ENCODE peak calls at places on chromosomes 13 and 19, in ten cellular contexts. I, E, F, N, J, Z, K, D, U and Q are unnamed samples.

GRCh38 chr13:106851251-106851650 is 283.3 kb upstream of the ARGLU1 start:
- DNase-seq in I (no peak), E (no peak), F (no peak), N (peak; percentile 18), J (no peak), Z (no peak), K (no peak), D (no peak), U (no peak), Q (no peak)

GRCh38 chr13:84570831-84571230 is 688.6 kb upstream of the SLITRK1 start:
- DNase-seq in I (no peak), E (no peak), F (no peak), N (peak; percentile 63), J (no peak), Z (no peak), K (no peak), D (no peak), U (no peak), Q (no peak)

GRCh38 chr13:99226493-99226892 is 25.8 kb downstream of the UBAC2 start:
- DNase-seq in I (no peak), E (no peak), F (no peak), N (no peak), J (no peak), Z (no peak), K (no peak), D (no peak), U (no peak), Q (no peak)

GRCh38 chr13:109610517-109610916 is 175.9 kb downstream of the IRS2 start:
- DNase-seq in I (no peak), E (peak; percentile 12), F (peak; percentile 69), N (no peak), J (peak; percentile 35), Z (peak; percentile 25), K (no peak), D (peak; percentile 48), U (peak; percentile 23), Q (no peak)

GRCh38 chr13:95745289-95745688 is 68.3 kb downstream of the DNAJC3 start:
- DNase-seq in I (no peak), E (no peak), F (no peak), N (no peak), J (no peak), Z (no peak), K (no peak), D (no peak), U (no peak), Q (no peak)

GRCh38 chr13:41603917-41604316 is 146.6 kb downstream of the RGCC start:
- DNase-seq in I (no peak), E (no peak), F (no peak), N (peak; percentile 78), J (no peak), Z (peak; percentile 86), K (no peak), D (no peak), U (no peak), Q (no peak)

GRCh38 chr13:111005364-111005763 is 90.5 kb upstream of the ANKRD10 start:
- DNase-seq in I (no peak), E (no peak), F (no peak), N (peak; percentile 67), J (no peak), Z (no peak), K (no peak), D (no peak), U (no peak), Q (no peak)

GRCh38 chr13:98988277-98988676 is 10.4 kb upstream of the DOCK9 start:
- DNase-seq in I (no peak), E (no peak), F (no peak), N (no peak), J (no peak), Z (no peak), K (no peak), D (no peak), U (no peak), Q (no peak)

DNA sequence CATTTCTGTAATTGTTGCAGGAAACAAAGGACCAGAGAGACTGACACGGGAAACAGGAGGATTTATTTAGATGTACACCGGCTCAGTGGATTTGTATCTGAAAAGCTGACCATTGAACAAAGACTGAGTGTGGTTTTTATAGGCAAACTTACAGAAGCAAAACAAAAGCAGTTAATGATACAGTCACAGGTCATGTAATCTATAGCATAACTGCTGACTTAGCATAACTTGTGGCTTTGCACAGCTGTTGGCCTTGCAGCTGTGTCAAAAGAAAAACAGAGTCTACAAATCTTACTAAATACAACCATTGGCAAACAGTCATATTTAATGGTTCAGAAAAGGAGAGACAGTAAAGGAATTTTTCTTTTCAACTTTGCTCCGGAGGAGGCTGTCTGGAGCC is 2.3 kb upstream of the ILF3 start:
- DNase-seq in I (no peak), E (no peak), F (no peak), N (no peak), J (no peak), Z (no peak), K (no peak), D (no peak), U (no peak), Q (no peak)
- H3K4me3 ChIP-seq in I (no peak overlapping the region), E (no peak overlapping the region), F (no peak overlapping the region), N (no peak overlapping the region), J (no peak overlapping the region), Z (no peak overlapping the region), K (no peak overlapping the region), D (no peak overlapping the region), U (no peak overlapping the region), Q (no peak overlapping the region)

GRCh38 chr19:10290876-10291553 is 1.3 kb downstream of the ICAM5 start:
- DNase-seq in I (no peak), E (no peak), F (no peak), N (peak; percentile 54), J (peak; percentile 47), Z (peak; percentile 32), K (no peak), D (peak; percentile 48), U (peak; percentile 51), Q (peak; percentile 36)

GRCh38 chr19:10293637-10294367 is 4.0 kb downstream of the ICAM5 start:
- DNase-seq in I (no peak), E (no peak), F (no peak), N (no peak), J (no peak), Z (no peak), K (no peak), D (no peak), U (no peak), Q (no peak)

GRCh38 chr19:10292789-10293636 is 3.3 kb downstream of the ICAM5 start:
- DNase-seq in I (no peak), E (no peak), F (no peak), N (no peak), J (no peak), Z (no peak), K (no peak), D (no peak), U (no peak), Q (no peak)

GRCh38 chr19:10291554-10292205 is 1.9 kb downstream of the ICAM5 start:
- DNase-seq in I (no peak), E (no peak), F (peak; percentile 59), N (peak; percentile 10), J (no peak), Z (no peak), K (no peak), D (no peak), U (no peak), Q (no peak)

DNA sequence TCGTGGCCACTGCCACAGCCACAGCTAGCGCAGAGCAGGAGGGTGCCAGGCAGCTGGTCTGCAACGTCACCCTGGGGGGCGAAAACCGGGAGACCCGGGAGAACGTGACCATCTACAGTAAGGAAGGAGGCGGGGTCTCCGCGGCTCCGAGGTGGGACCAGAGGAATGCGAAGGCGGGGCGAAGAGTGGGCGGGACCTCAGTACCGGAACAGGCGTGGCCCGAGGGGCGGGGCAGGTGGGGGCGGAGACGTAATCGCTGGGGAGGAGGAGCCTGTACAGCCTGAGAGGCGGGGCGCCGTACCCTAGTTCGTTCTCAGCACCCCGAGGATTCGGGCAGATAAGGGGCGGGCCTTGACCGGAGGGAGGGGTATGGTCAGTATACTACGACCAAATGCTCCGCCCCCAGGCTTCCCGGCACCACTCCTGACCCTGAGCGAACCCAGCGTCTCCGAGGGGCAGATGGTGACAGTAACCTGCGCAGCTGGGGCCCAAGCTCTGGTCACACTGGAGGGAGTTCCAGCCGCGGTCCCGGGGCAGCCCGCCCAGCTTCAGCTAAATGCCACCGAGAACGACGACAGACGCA is 2.5 kb downstream of the ICAM5 start:
- DNase-seq in I (peak; percentile 58), E (peak; percentile 71), F (peak; percentile 80), N (peak; percentile 78), J (peak; percentile 64), Z (peak; percentile 56), K (peak; percentile 47), D (peak; percentile 82), U (peak; percentile 59), Q (peak; percentile 54)
- TF ChIP-seq POLR2A in I (no peak), E (no peak), F (no peak), N (no peak), J (no peak), Z (no peak), K (no peak), D (no peak), U (no peak), Q (no peak)

DNA sequence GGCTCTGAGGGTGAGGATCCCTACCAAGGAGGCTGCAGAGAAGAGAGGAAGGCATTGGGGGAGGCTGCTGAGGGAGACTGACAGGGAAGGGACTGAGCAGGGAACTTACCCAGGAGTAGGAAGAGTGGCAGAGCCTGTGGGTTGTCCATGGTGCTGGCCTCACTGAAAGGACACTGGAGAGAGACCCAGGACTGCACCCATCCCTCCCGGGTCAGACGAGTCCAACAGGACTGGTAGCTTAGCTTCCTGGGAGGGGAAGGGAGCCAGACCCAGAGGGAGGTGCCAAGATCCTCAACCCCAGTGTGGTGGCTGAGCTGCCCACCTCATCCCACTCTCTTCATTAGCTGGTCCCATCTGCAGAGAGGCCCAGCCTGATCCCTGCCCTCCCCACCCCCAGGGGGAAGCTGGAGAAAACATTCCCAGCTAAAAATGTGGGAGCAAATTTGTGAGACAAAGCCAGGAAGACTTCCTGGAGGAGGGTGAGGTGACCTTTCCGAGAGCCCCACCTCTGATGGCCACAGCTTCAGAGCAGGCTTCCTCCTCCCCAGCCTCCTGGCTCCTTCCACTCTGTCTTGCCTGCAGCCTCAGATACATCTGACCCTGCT is at the start of gene VSIG10L:
- DNase-seq in I (peak; percentile 29), E (no peak), F (no peak), N (no peak), J (no peak), Z (no peak), K (no peak), D (no peak), U (no peak), Q (no peak)
- H3K4me3 ChIP-seq in I (no peak within 1 kb of the TSS), E (no peak within 1 kb of the TSS), F (no peak within 1 kb of the TSS), N (no peak within 1 kb of the TSS), J (no peak within 1 kb of the TSS), Z (no peak within 1 kb of the TSS), K (no peak within 1 kb of the TSS), D (no peak within 1 kb of the TSS), U (no peak within 1 kb of the TSS), Q (no peak within 1 kb of the TSS)

DNA sequence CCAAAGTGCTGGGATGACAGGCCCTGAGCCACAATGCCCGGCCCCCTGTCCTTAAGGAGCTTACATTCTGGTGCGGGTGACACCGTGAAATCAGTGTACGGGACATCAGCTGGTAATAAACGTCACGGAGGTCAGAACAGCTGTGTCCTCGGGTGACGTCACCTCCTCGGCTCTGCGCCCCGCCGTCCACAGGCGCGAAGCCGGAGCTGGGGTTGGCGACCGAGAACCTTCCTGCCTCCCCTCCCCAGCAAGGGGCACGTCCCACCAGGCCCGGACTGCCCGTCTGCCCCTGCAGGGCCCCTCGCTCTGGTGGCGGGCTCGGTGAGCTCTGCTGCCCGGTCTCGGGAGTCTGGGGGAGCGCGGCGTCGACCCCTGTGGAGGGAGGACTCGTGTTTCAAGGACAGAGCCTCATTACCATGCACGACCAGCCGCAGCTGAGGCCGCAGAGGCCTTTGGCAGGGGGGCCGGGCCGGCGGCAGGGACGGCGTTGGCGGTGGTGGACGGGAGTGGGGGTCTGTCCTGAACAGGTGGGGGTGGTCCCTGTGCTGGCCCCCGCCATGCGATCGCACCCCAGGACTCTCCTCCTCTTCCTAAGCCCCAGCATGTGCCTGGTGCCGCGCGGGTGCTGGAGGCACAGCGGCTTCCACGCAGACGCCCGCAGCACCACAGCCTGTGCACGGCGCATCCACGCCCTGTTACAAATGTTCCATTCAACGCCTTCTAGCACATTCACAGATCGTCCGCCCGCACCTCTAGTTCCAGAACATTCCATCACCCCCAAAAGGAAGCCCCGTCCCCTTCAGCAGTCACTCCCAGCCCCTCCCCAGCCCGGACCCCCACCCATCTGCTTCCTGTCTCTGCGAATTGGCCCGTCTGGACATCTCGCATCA is 5.4 kb downstream of the LINGO3 start:
- DNase-seq in I (no peak), E (peak; percentile 32), F (peak; percentile 79), N (peak; percentile 65), J (peak; percentile 52), Z (peak; percentile 53), K (no peak), D (peak; percentile 47), U (no peak), Q (no peak)
- TF ChIP-seq POLR2A in I (no peak), E (no peak), F (no peak), N (no peak), J (no peak), Z (no peak), K (no peak), D (no peak), U (no peak), Q (no peak)